ENCODE peak calls at places on chromosomes 11 and 22, in five cellular contexts. W is GM04504, M is GM23248, F is choroid plexus epithelial cell, I is T follicular helper cell. L is an unnamed sample.

GRCh38 chr11:71385091-71385490 is 63.1 kb downstream of the DHCR7 start:
- DNase-seq in F (no peak), W (no peak), M (no peak), I (no peak), L (no peak)

GRCh38 chr22:44396021-44396726 is 83.4 kb upstream of the SHISAL1 start:
- DNase-seq in I (no peak), F (no peak), M (no peak), W (no peak), L (no peak)

GRCh38 chr11:102279641-102280170 is 37.6 kb upstream of the BIRC3 start:
- DNase-seq in M (peak), I (no peak), W (no peak), F (peak), L (no peak)

GRCh38 chr22:41184679-41185078 is 20.4 kb upstream of the L3MBTL2 start:
- DNase-seq in I (no peak), W (no peak), M (no peak), F (no peak), L (no peak)

GRCh38 chr22:31139066-31139465 is 1.2 kb downstream of the PLA2G3 start:
- DNase-seq in I (no peak), F (no peak), W (no peak), M (no peak), L (no peak)

GRCh38 chr22:29031236-29031982 is 30.2 kb downstream of the C22orf31 start:
- DNase-seq in F (peak), I (no peak), M (peak), W (peak), L (no peak)

GRCh38 chr11:68043349-68044144 is 4.7 kb downstream of the TCIRG1 start:
- DNase-seq in M (peak), W (no peak), F (peak), I (no peak), L (no peak)

GRCh38 chr22:32534252-32535215 is 59.9 kb downstream of the FBXO7 start:
- DNase-seq in I (no peak), W (no peak), M (peak), F (no peak), L (no peak)

GRCh38 chr22:39622881-39623367 is 52.4 kb downstream of the CACNA1I start:
- DNase-seq in F (peak), I (peak), W (no peak), M (peak), L (peak)

GRCh38 chr11:2770556-2771301 is 70.9 kb upstream of the KCNQ1OT1 start:
- DNase-seq in M (no peak), F (no peak), I (no peak), W (no peak), L (no peak)

GRCh38 chr11:125284209-125284608 is 119.7 kb downstream of the PKNOX2 start:
- DNase-seq in W (no peak), I (no peak), M (no peak), F (no peak), L (no peak)

GRCh38 chr11:22207162-22207561 is 14.3 kb downstream of the ANO5 start:
- DNase-seq in M (no peak), W (no peak), F (no peak), I (no peak), L (no peak)

GRCh38 chr11:78425436-78425835 is 7.8 kb upstream of the GAB2 start:
- DNase-seq in F (no peak), M (no peak), W (no peak), I (no peak), L (no peak)

GRCh38 chr11:119584193-119585037 is 144.6 kb downstream of the NECTIN1 start:
- DNase-seq in I (no peak), M (peak), F (peak), W (no peak), L (no peak)

GRCh38 chr11:70360211-70360610 is 38.1 kb upstream of the CTTN start:
- DNase-seq in M (no peak), F (no peak), W (no peak), I (no peak), L (no peak)

L was measured in T-helper 9 cell.